ENCODE peak calls at places on chromosome 4, in seven cellular contexts. N is ovary, E is RWPE1, P is dorsolateral prefrontal cortex, Y is tibial nerve, X is naive B cell, Z is NCI-H510A treated with DMSO at 0.1 percent for 48 hours. J is an unnamed sample.
A peak's percentile ranks its signal among the peaks of the same experiment; 100 is the strongest.

GRCh38 chr4:96472103-96472867 is 632.4 kb downstream of the PDHA2 start:
- DNase-seq in N (no peak), E (peak; percentile 5), P (no peak), Y (no peak), X (no peak), Z (no peak), J (no peak)

GRCh38 chr4:94452476-94453300 is 946 bp downstream of the PDLIM5 start:
- DNase-seq in N (peak; percentile 79), E (peak; percentile 68), P (peak; percentile 38), Y (peak; percentile 77), X (peak; percentile 1), Z (peak; percentile 78), J (peak; percentile 3)

GRCh38 chr4:8920969-8921368 is 49.3 kb upstream of the HMX1 start:
- DNase-seq in N (no peak), E (no peak), P (no peak), Y (no peak), X (no peak), Z (no peak), J (no peak)

GRCh38 chr4:3257691-3258482 is 8.9 kb downstream of the MSANTD1 start:
- DNase-seq in N (no peak), E (peak; percentile 76), P (peak; percentile 26), Y (no peak), X (no peak), Z (peak; percentile 29), J (no peak)

GRCh38 chr4:100288167-100288566 is 97.9 kb upstream of the DDIT4L start:
- DNase-seq in N (no peak), E (peak; percentile 25), P (no peak), Y (no peak), X (no peak), Z (no peak), J (no peak)

GRCh38 chr4:151362404-151363164 is 37.2 kb upstream of the SH3D19 start:
- DNase-seq in N (peak; percentile 86), E (peak; percentile 86), P (peak; percentile 81), Y (peak; percentile 85), X (peak; percentile 54), Z (peak; percentile 52), J (peak; percentile 50)

GRCh38 chr4:145183023-145183422 is 2.6 kb upstream of the OTUD4 start:
- DNase-seq in N (no peak), E (no peak), P (no peak), Y (no peak), X (no peak), Z (no peak), J (no peak)

GRCh38 chr4:153530284-153530995 is 64.3 kb downstream of the TMEM131L start:
- DNase-seq in N (no peak), E (no peak), P (no peak), Y (no peak), X (no peak), Z (no peak), J (no peak)

GRCh38 chr4:109323348-109323747 is 20.9 kb upstream of the COL25A1 start:
- DNase-seq in N (no peak), E (no peak), P (no peak), Y (no peak), X (no peak), Z (no peak), J (no peak)

GRCh38 chr4:112840061-112840460 is 203.1 kb downstream of the LARP7 start:
- DNase-seq in N (no peak), E (no peak), P (no peak), Y (no peak), X (no peak), Z (no peak), J (no peak)

GRCh38 chr4:87103086-87103485 is 117.3 kb downstream of the KLHL8 start:
- DNase-seq in N (no peak), E (no peak), P (no peak), Y (no peak), X (no peak), Z (no peak), J (no peak)

GRCh38 chr4:153490985-153491483 is 24.9 kb downstream of the TMEM131L start:
- DNase-seq in N (no peak), E (no peak), P (no peak), Y (no peak), X (no peak), Z (no peak), J (no peak)

GRCh38 chr4:41657561-41657960 is 91.0 kb downstream of the PHOX2B start:
- DNase-seq in N (no peak), E (no peak), P (no peak), Y (no peak), X (no peak), Z (no peak), J (no peak)

GRCh38 chr4:7419961-7420660 is 14.6 kb downstream of the PSAPL1 start:
- DNase-seq in N (no peak), E (no peak), P (no peak), Y (no peak), X (no peak), Z (no peak), J (no peak)

GRCh38 chr4:72424006-72424405 is 145.0 kb downstream of the ADAMTS3 start:
- DNase-seq in N (no peak), E (no peak), P (no peak), Y (no peak), X (no peak), Z (no peak), J (no peak)

GRCh38 chr4:15694431-15694830 is 8.4 kb upstream of the BST1 start:
- DNase-seq in N (no peak), E (no peak), P (no peak), Y (no peak), X (no peak), Z (no peak), J (no peak)

GRCh38 chr4:173317003-173317402 is 17.2 kb downstream of the HMGB2 start:
- DNase-seq in N (no peak), E (no peak), P (no peak), Y (no peak), X (no peak), Z (peak; percentile 26), J (no peak)

GRCh38 chr4:5691491-5692132 is 16.7 kb downstream of the EVC2 start:
- DNase-seq in N (no peak), E (no peak), P (no peak), Y (no peak), X (no peak), Z (no peak), J (no peak)